ENCODE peak calls at places on chromosomes 6 and 20, in seven cellular contexts. N, P, L, U, J, O and C are unnamed samples.

GRCh38 chr6:100730581-100730980 is 150.5 kb downstream of the ASCC3 start:
- DNase-seq in L (no peak), U (no peak), P (no peak), J (no peak), N (no peak), O (no peak), C (no peak)

GRCh38 chr20:45857836-45858250 is 429 bp downstream of the ZSWIM3 start:
- DNase-seq in O (peak), U (peak), P (peak), J (no peak), L (no peak), N (no peak), C (no peak)

GRCh38 chr6:113411006-113411405 is 446.1 kb upstream of the MARCKS start:
- DNase-seq in L (peak), U (no peak), O (no peak), P (no peak), N (no peak), J (no peak), C (no peak)

GRCh38 chr6:97293198-97293696 is 10.2 kb upstream of the MMS22L start:
- DNase-seq in P (no peak), L (no peak), J (no peak), N (no peak), O (no peak), U (no peak), C (no peak)

GRCh38 chr6:168648240-168648639 is 207.3 kb downstream of the SMOC2 start:
- DNase-seq in U (no peak), N (no peak), L (no peak), O (no peak), P (peak), J (no peak), C (no peak)

GRCh38 chr20:24894488-24894887 is 54.6 kb upstream of the CST7 start:
- DNase-seq in N (no peak), P (no peak), L (no peak), O (no peak), U (no peak), J (no peak), C (no peak)

GRCh38 chr6:130848945-130849344 is 21.7 kb downstream of the SMLR1 start:
- DNase-seq in J (no peak), N (no peak), U (no peak), O (no peak), L (no peak), P (no peak), C (peak)

GRCh38 chr6:139577991-139578604 is 203.7 kb upstream of the CITED2 start:
- DNase-seq in O (no peak), U (no peak), J (no peak), N (no peak), L (peak), P (no peak), C (no peak)

GRCh38 chr6:133587841-133588240 is 301.1 kb upstream of the TCF21 start:
- DNase-seq in N (no peak), P (no peak), O (no peak), U (no peak), J (no peak), L (no peak), C (no peak)

GRCh38 chr20:50040432-50041237 is 57.9 kb downstream of the SNAI1 start:
- DNase-seq in P (no peak), J (no peak), N (no peak), O (no peak), L (no peak), U (no peak), C (no peak)

GRCh38 chr20:57514273-57514751 is 10.6 kb downstream of the CTCFL start:
- DNase-seq in U (no peak), J (no peak), L (peak), P (peak), N (peak), O (peak), C (peak)
- TF ChIP-seq JUND in U (no peak), J (no peak), L (no peak), P (no peak), N (no peak), O (no peak), C (no peak)

GRCh38 chr20:57128051-57128757 is 138.2 kb downstream of the BMP7 start:
- DNase-seq in N (no peak), P (no peak), O (no peak), U (no peak), J (no peak), L (no peak), C (no peak)
- TF ChIP-seq JUND in N (no peak), P (no peak), O (no peak), U (no peak), J (no peak), L (no peak), C (no peak)

DNA sequence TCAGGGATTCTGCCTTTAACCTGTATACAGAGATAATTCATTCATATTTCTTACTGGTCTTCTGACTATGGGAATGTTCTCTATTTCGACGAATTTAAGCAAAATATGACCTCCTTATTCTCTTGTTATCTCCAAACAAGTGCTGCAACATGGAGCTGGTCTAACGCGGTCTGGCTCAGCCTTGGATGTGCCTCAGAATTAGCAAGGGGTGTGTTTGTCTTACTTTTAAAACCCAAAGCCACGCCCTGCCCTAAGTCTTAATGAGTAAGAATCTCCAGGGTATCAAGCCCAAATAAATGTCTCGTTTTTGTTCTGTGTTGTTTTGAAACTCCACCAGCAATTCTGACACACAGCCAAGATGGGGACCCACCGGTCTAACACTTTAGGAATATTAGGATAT is 99.3 kb downstream of the ATP9A start:
- DNase-seq in O (no peak), U (no peak), N (no peak), L (no peak), J (no peak), P (no peak), C (no peak)
- TF ChIP-seq JUND in O (no peak), U (no peak), N (no peak), L (no peak), J (no peak), P (no peak), C (no peak)

GRCh38 chr6:89162047-89162371 is 16.2 kb downstream of the PM20D2 start:
- DNase-seq in P (no peak), L (no peak), J (no peak), U (no peak), N (no peak), O (no peak), C (no peak)
- TF ChIP-seq JUND in P (no peak), L (no peak), J (no peak), U (no peak), N (no peak), O (no peak), C (no peak)

GRCh38 chr6:14310955-14311354 is 193.4 kb downstream of the CD83 start:
- DNase-seq in U (no peak), N (no peak), J (no peak), L (no peak), O (no peak), P (no peak), C (no peak)
- TF ChIP-seq JUND in U (no peak), N (no peak), J (no peak), L (no peak), O (no peak), P (no peak), C (no peak)

GRCh38 chr20:3775457-3775856 is 5.8 kb downstream of the SPEF1 start:
- DNase-seq in N (no peak), J (no peak), P (no peak), L (no peak), O (no peak), U (no peak), C (no peak)

GRCh38 chr20:3778976-3779375 is 2.3 kb downstream of the SPEF1 start:
- DNase-seq in U (no peak), J (no peak), N (no peak), O (no peak), L (no peak), P (no peak), C (no peak)

GRCh38 chr20:3781153-3781910 is at the start of gene SPEF1:
- DNase-seq in O (peak), U (peak), N (peak), P (peak), L (peak), J (peak), C (peak)

GRCh38 chr20:3777381-3777725 is 3.9 kb downstream of the SPEF1 start:
- DNase-seq in U (no peak), J (no peak), O (no peak), L (no peak), N (no peak), P (no peak), C (no peak)

GRCh38 chr20:3777726-3778629 is 3.3 kb downstream of the SPEF1 start:
- DNase-seq in P (peak), O (no peak), U (no peak), L (no peak), N (no peak), J (no peak), C (peak)
- TF ChIP-seq JUND in P (no peak), O (no peak), U (no peak), L (no peak), N (no peak), J (no peak), C (no peak)

GRCh38 chr6:87618531-87618930 is 28.6 kb downstream of the ORC3 start:
- DNase-seq in O (no peak), J (no peak), P (no peak), L (no peak), U (no peak), N (no peak), C (no peak)
- TF ChIP-seq JUND in O (no peak), J (no peak), P (no peak), L (no peak), U (no peak), N (no peak), C (no peak)

DNA sequence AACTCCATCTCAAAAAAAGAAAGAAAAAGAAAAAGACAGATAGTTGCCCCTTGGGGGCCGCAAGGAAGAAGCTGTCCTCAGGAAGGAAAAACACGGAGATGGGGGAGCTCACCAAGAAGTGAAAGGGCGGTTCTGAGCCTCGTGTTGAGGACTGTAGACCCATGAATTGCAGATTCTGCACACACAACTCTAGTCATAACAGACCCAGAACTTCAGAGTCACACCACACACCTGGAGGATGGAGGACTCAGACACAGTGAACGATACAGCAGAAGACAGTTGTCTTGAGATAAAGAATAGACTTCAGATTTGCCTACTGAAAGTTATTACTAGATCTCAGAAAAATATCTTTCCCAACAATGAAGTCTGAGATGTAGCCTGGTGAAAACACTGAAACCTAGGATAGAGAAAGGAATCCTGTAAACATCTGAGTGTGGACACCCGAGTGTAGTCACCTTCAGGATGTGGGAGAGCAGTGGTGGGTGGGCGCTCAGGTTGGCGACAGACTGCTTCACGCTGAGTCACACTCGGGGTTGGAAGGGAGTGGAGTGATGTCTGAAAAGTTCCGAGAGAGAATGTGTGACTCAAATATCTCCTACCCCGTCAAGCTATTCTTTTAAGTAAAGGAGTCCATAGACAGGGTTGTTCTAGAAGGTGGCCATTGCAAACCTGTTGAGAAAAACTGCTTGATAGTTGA is 88.1 kb downstream of the MAP3K4 start:
- DNase-seq in L (no peak), N (no peak), J (no peak), U (no peak), P (no peak), O (no peak), C (no peak)
- TF ChIP-seq JUND in L (no peak), N (no peak), J (no peak), U (no peak), P (no peak), O (no peak), C (no peak)

GRCh38 chr20:53216478-53216855 is 244.3 kb downstream of the TSHZ2 start:
- DNase-seq in J (no peak), P (no peak), L (no peak), O (no peak), U (no peak), N (no peak), C (no peak)
- TF ChIP-seq JUND in J (no peak), P (no peak), L (no peak), O (no peak), U (no peak), N (no peak), C (no peak)

DNA sequence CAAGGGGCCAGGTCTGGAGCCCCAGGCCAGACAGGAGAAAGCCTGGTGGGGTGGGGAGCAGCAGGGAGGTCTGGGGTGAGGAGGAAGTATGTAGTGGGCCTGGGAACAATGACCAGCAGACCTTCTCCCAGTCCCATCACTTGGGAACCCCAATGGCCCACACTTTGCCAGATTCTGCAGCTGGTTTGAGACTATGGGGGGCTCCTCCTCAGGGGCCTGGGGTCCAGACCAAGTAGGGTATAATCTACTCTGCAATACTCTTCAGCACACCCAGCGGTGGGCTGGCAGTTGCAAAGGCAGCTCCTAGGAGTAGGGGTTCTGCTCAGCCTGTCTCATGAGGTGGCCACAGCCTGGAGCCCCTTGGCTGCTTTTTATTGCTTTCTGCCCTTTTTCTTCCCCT is 52.8 kb downstream of the NPEPL1 start:
- DNase-seq in J (no peak), N (no peak), L (no peak), U (no peak), O (no peak), P (no peak), C (no peak)
- TF ChIP-seq JUND in J (no peak), N (no peak), L (no peak), U (no peak), O (no peak), P (no peak), C (no peak)